ENCODE peak calls at places on chromosomes 6 and 20, in eight cellular contexts. F is GM10248; S is fibroblast of lung; P is hepatocyte; Y is kidney epithelial cell; I is PC-9; B is CD8-positive, alpha-beta T cell; Z is heart left ventricle. M is an unnamed sample.

GRCh38 chr20:58650181-58650775 is 805 bp upstream of the STX16 start:
- DNase-seq in F (peak; percentile 65), S (peak; percentile 24), P (peak; percentile 35), Y (no peak), I (no peak), B (no peak), Z (peak; percentile 69), M (no peak)

GRCh38 chr20:37970856-37971245 is 62.4 kb downstream of the TTI1 start:
- DNase-seq in F (no peak), S (no peak), P (no peak), Y (no peak), I (no peak), B (no peak), Z (no peak), M (no peak)

GRCh38 chr6:31351734-31352496 is 5.1 kb downstream of the HLA-B start:
- DNase-seq in F (no peak), S (no peak), P (no peak), Y (no peak), I (no peak), B (no peak), Z (no peak), M (no peak)

GRCh38 chr6:52513464-52513863 is 63.4 kb downstream of the TRAM2 start:
- DNase-seq in F (no peak), S (no peak), P (no peak), Y (no peak), I (no peak), B (no peak), Z (no peak), M (no peak)

GRCh38 chr6:28816909-28817807 is 106.6 kb downstream of the TRIM27 start:
- DNase-seq in F (no peak), S (peak; percentile 74), P (no peak), Y (no peak), I (peak; percentile 50), B (no peak), Z (no peak), M (no peak)

GRCh38 chr20:44692932-44693476 is 22.2 kb upstream of the CCN5 start:
- DNase-seq in F (no peak), S (peak; percentile 95), P (peak; percentile 86), Y (peak; percentile 94), I (peak; percentile 97), B (no peak), Z (peak; percentile 76), M (no peak)

GRCh38 chr6:124536792-124537191 is 425.4 kb upstream of the RNF217 start:
- DNase-seq in F (no peak), S (peak; percentile 8), P (peak; percentile 7), Y (no peak), I (peak; percentile 41), B (no peak), Z (no peak), M (no peak)

GRCh38 chr20:1947535-1947846 is 46.4 kb downstream of the PDYN start:
- DNase-seq in F (no peak), S (no peak), P (no peak), Y (no peak), I (no peak), B (no peak), Z (no peak), M (no peak)

GRCh38 chr20:45229264-45230056 is 8.3 kb downstream of the SEMG2 start:
- DNase-seq in F (peak; percentile 26), S (no peak), P (peak; percentile 46), Y (no peak), I (peak; percentile 66), B (no peak), Z (no peak), M (no peak)

GRCh38 chr6:116945809-116946208 is 68.8 kb downstream of the RFX6 start:
- DNase-seq in F (no peak), S (peak; percentile 1), P (peak; percentile 16), Y (peak; percentile 45), I (no peak), B (no peak), Z (no peak), M (no peak)

GRCh38 chr20:56656632-56657031 is 27.5 kb downstream of the TFAP2C start:
- DNase-seq in F (no peak), S (no peak), P (no peak), Y (no peak), I (no peak), B (no peak), Z (no peak), M (no peak)

GRCh38 chr20:58896820-58897219 is 44.3 kb downstream of the GNAS start:
- DNase-seq in F (no peak), S (no peak), P (no peak), Y (no peak), I (no peak), B (no peak), Z (no peak), M (no peak)

GRCh38 chr6:33431880-33432541 is 12.1 kb downstream of the SYNGAP1 start:
- DNase-seq in F (no peak), S (no peak), P (no peak), Y (no peak), I (no peak), B (no peak), Z (no peak), M (no peak)

GRCh38 chr6:168015492-168016175 is 18.2 kb downstream of the KIF25 start:
- DNase-seq in F (no peak), S (no peak), P (no peak), Y (no peak), I (no peak), B (no peak), Z (no peak), M (no peak)

GRCh38 chr20:44422083-44422482 is 53.6 kb upstream of the TTPAL start:
- DNase-seq in F (no peak), S (peak; percentile 67), P (no peak), Y (no peak), I (peak; percentile 70), B (no peak), Z (peak; percentile 16), M (no peak)

DNA sequence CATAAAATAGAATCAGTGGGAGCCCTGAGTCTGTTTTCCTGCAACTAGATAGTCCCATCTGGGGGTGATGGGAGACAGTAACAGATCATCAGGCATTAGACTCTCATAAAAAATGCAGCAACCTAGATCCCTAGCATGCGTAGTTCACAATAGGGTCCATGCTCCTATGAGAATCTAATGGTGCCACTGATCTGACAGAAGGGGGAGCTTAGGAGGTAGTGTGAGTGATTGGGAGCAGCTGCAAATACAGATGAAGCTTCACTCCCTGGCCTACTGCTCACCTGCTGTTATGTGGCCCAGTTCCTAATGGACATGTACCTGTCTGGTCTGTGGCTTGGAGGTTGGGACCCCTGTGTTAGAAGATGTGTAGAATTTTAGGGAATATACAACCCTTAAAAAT is 904.5 kb upstream of the EPHA7 start:
- DNase-seq in F (no peak), S (no peak), P (peak; percentile 23), Y (no peak), I (no peak), B (no peak), Z (no peak), M (no peak)
- TF ChIP-seq CTCF in F (no peak), S (no peak), P (peak; percentile 21), Y (peak; percentile 53), I (no peak), B (no peak), Z (no peak), M (peak; percentile 61)

GRCh38 chr20:50571466-50571865 is 61.3 kb downstream of the PTPN1 start:
- DNase-seq in F (no peak), S (peak; percentile 52), P (no peak), Y (no peak), I (no peak), B (no peak), Z (no peak), M (no peak)

GRCh38 chr20:50568549-50568942 is 58.4 kb downstream of the PTPN1 start:
- DNase-seq in F (no peak), S (no peak), P (no peak), Y (no peak), I (no peak), B (no peak), Z (no peak), M (no peak)

GRCh38 chr20:50572922-50573777 is 63.0 kb downstream of the PTPN1 start:
- DNase-seq in F (no peak), S (peak; percentile 73), P (no peak), Y (no peak), I (no peak), B (no peak), Z (no peak), M (no peak)

GRCh38 chr20:50567860-50568548 is 57.8 kb downstream of the PTPN1 start:
- DNase-seq in F (no peak), S (no peak), P (no peak), Y (no peak), I (no peak), B (no peak), Z (no peak), M (no peak)

GRCh38 chr20:50569864-50570836 is 60.0 kb downstream of the PTPN1 start:
- DNase-seq in F (peak; percentile 79), S (peak; percentile 58), P (no peak), Y (no peak), I (no peak), B (no peak), Z (no peak), M (no peak)
- TF ChIP-seq CTCF in F (peak; percentile 62), S (peak; percentile 38), P (peak; percentile 28), Y (peak; percentile 31), I (peak; percentile 41), B (no peak), Z (peak; percentile 19), M (peak; percentile 56)

DNA sequence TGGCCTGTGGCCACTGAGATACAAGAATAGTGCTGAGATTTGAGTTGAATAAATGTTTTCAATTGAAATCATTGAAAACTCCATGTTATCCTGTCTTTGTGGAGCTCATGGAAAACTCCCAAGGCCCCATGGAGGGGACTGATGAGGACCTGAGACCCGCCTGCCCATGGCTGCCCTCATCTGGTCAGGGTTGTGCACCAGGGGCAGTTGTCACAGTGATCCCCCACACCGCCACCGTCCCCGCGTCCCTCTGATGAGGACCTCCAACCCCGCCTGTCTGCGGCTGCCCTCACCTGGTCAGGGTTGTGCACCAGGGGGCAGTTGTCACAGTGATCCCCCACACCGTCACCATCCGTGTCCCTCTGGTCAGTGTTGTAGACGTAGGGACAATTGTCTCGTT is 27.8 kb downstream of the THBS2 start:
- DNase-seq in F (no peak), S (no peak), P (no peak), Y (no peak), I (no peak), B (no peak), Z (no peak), M (peak; percentile 82)
- TF ChIP-seq CTCF in F (no peak), S (no peak), P (no peak), Y (no peak), I (no peak), B (no peak), Z (no peak), M (peak; percentile 31)

GRCh38 chr20:3648941-3649340 is 14.3 kb downstream of the GFRA4 start:
- DNase-seq in F (no peak), S (no peak), P (no peak), Y (no peak), I (no peak), B (no peak), Z (no peak), M (no peak)

GRCh38 chr20:3646067-3646440 is 17.1 kb downstream of the GFRA4 start:
- DNase-seq in F (no peak), S (no peak), P (no peak), Y (no peak), I (no peak), B (no peak), Z (no peak), M (no peak)

GRCh38 chr20:3645309-3646066 is 17.7 kb downstream of the GFRA4 start:
- DNase-seq in F (no peak), S (no peak), P (no peak), Y (no peak), I (no peak), B (no peak), Z (no peak), M (no peak)

GRCh38 chr20:3647418-3647817 is 15.8 kb downstream of the GFRA4 start:
- DNase-seq in F (no peak), S (no peak), P (no peak), Y (no peak), I (no peak), B (no peak), Z (no peak), M (no peak)

GRCh38 chr20:3646651-3647050 is 16.5 kb downstream of the GFRA4 start:
- DNase-seq in F (no peak), S (no peak), P (no peak), Y (no peak), I (no peak), B (no peak), Z (no peak), M (no peak)
- TF ChIP-seq CTCF in F (no peak), S (no peak), P (no peak), Y (no peak), I (no peak), B (no peak), Z (no peak), M (no peak)

M was measured in chondrocyte.